ENCODE peak calls at places on chromosome 21, in five cellular contexts. V, O, F, N and X are unnamed samples.

GRCh38 chr21:43775795-43776430 is at the start of gene CSTB:
- DNase-seq in O (peak; percentile 80), F (peak; percentile 96), V (peak; percentile 38), N (peak; percentile 83), X (peak; percentile 88)

GRCh38 chr21:20822559-20823133 is 175.6 kb upstream of the NCAM2 start:
- DNase-seq in F (peak; percentile 42), V (no peak), N (no peak), O (no peak), X (no peak)

GRCh38 chr21:36709868-36710728 is 11.2 kb downstream of the SIM2 start:
- DNase-seq in N (no peak), O (no peak), F (peak; percentile 82), V (no peak), X (no peak)

GRCh38 chr21:46120301-46121285 is 22.7 kb downstream of the COL6A2 start:
- DNase-seq in O (no peak), F (peak; percentile 53), N (no peak), V (no peak), X (peak; percentile 40)

GRCh38 chr21:42102063-42102462 is 30.9 kb downstream of the UMODL1 start:
- DNase-seq in F (no peak), N (no peak), O (no peak), V (no peak), X (no peak)

GRCh38 chr21:43913928-43914327 is 48.9 kb downstream of the AGPAT3 start:
- DNase-seq in V (no peak), F (peak; percentile 22), O (no peak), N (no peak), X (no peak)

GRCh38 chr21:31161157-31161556 is 122.9 kb upstream of the KRTAP19-8 start:
- DNase-seq in N (no peak), V (no peak), F (peak; percentile 44), O (no peak), X (no peak)

GRCh38 chr21:15264084-15264483 is 199.3 kb upstream of the NRIP1 start:
- DNase-seq in N (no peak), O (no peak), F (no peak), V (no peak), X (no peak)

GRCh38 chr21:44710294-44710665 is 1.1 kb downstream of the TSPEAR start:
- DNase-seq in F (peak; percentile 64), O (no peak), N (no peak), V (no peak), X (no peak)

GRCh38 chr21:46404306-46404705 is 54.4 kb upstream of the DIP2A start:
- DNase-seq in V (no peak), N (no peak), F (no peak), O (no peak), X (no peak)

GRCh38 chr21:35987475-35987874 is 72.9 kb downstream of the SETD4 start:
- DNase-seq in N (no peak), F (no peak), V (no peak), O (no peak), X (no peak)